ENCODE peak calls at places on chromosomes 7 and 10, in eight cellular contexts. H is Caco-2; J is epithelial cell of esophagus; B is adrenal gland; S is H1; M is IMR-90; T is CD4-positive, CD25-positive, alpha-beta regulatory T cell; C is MG63. Q is an unnamed sample.

GRCh38 chr10:5413012-5413938 is 918 bp downstream of the NET1 start:
- DNase-seq in S (no peak), H (peak), J (peak), C (peak), M (peak), B (no peak), T (no peak), Q (no peak)

GRCh38 chr7:22985436-22985835 is 28.5 kb downstream of the HYCC1 start:
- DNase-seq in M (no peak), B (no peak), T (no peak), C (no peak), J (no peak), H (no peak), S (no peak), Q (no peak)

GRCh38 chr10:78283069-78283682 is 249.5 kb downstream of the RPS24 start:
- DNase-seq in S (no peak), B (no peak), M (no peak), T (no peak), J (no peak), C (no peak), H (no peak), Q (peak)

GRCh38 chr7:88539977-88540376 is 219.5 kb upstream of the ZNF804B start:
- DNase-seq in T (no peak), B (no peak), J (no peak), S (no peak), H (no peak), M (no peak), C (no peak), Q (no peak)

GRCh38 chr10:103197177-103197576 is 4.1 kb upstream of the NT5C2 start:
- DNase-seq in T (no peak), C (peak), S (no peak), H (no peak), B (peak), J (peak), M (peak), Q (no peak)

GRCh38 chr10:132707776-132708171 is 78.2 kb downstream of the NKX6-2 start:
- DNase-seq in S (no peak), H (no peak), M (no peak), T (no peak), B (no peak), J (no peak), C (no peak), Q (no peak)

GRCh38 chr7:36474283-36475010 is 84.8 kb downstream of the ANLN start:
- DNase-seq in S (no peak), B (no peak), J (peak), M (peak), H (no peak), C (no peak), T (no peak), Q (no peak)

GRCh38 chr7:155377071-155377836 is 79.6 kb downstream of the INSIG1 start:
- DNase-seq in S (no peak), H (no peak), C (no peak), J (no peak), T (no peak), M (no peak), B (no peak), Q (no peak)

GRCh38 chr10:76311752-76312699 is 880.6 kb downstream of the LRMDA start:
- DNase-seq in B (peak), M (no peak), H (peak), C (peak), T (no peak), J (peak), S (no peak), Q (peak)

GRCh38 chr10:1434912-1435692 is 302.2 kb downstream of the ADARB2 start:
- DNase-seq in M (no peak), C (no peak), B (no peak), H (no peak), S (no peak), J (no peak), T (no peak), Q (no peak)

GRCh38 chr7:140704205-140704604 is 7.7 kb downstream of the NDUFB2 start:
- DNase-seq in M (no peak), S (no peak), C (no peak), B (no peak), T (no peak), H (no peak), J (no peak), Q (no peak)

GRCh38 chr10:124572751-124573150 is 111.1 kb downstream of the LHPP start:
- DNase-seq in S (no peak), T (no peak), M (no peak), B (no peak), C (no peak), J (no peak), H (no peak), Q (no peak)

GRCh38 chr7:25859412-25859704 is 292.6 kb upstream of the NFE2L3 start:
- DNase-seq in T (no peak), C (no peak), H (no peak), S (no peak), M (no peak), B (no peak), J (no peak), Q (no peak)

GRCh38 chr7:137574836-137575235 is 231.3 kb upstream of the PTN start:
- DNase-seq in M (peak), J (peak), H (no peak), T (no peak), S (no peak), B (no peak), C (no peak), Q (no peak)

GRCh38 chr10:101032637-101033201 is 1.7 kb downstream of the SFXN3 start:
- DNase-seq in J (peak), H (no peak), S (no peak), B (peak), M (peak), C (peak), T (no peak), Q (no peak)

GRCh38 chr7:23539494-23539907 is 7.7 kb upstream of the TRA2A start:
- DNase-seq in S (no peak), M (no peak), C (no peak), J (no peak), B (no peak), H (no peak), T (peak), Q (no peak)

GRCh38 chr7:12647364-12648219 is 39.8 kb upstream of the ARL4A start:
- DNase-seq in C (peak), T (no peak), J (peak), B (peak), S (no peak), M (peak), H (peak), Q (no peak)

GRCh38 chr7:17166824-17167379 is 131.6 kb upstream of the AHR start:
- DNase-seq in J (no peak), T (no peak), S (no peak), C (no peak), H (no peak), M (no peak), B (no peak), Q (no peak)

GRCh38 chr10:27223964-27224363 is 16.6 kb downstream of the ACBD5 start:
- DNase-seq in B (peak), H (peak), T (peak), S (no peak), C (peak), M (peak), J (peak), Q (no peak)

GRCh38 chr7:131148258-131148657 is 179.4 kb upstream of the MKLN1 start:
- DNase-seq in S (no peak), J (no peak), H (no peak), B (no peak), C (no peak), T (no peak), M (no peak), Q (no peak)

GRCh38 chr10:114616516-114616915 is 41.6 kb downstream of the ABLIM1 start:
- DNase-seq in S (no peak), J (no peak), H (no peak), M (peak), T (no peak), B (no peak), C (no peak), Q (no peak)

GRCh38 chr10:45429790-45430189 is 55.8 kb downstream of the ALOX5 start:
- DNase-seq in S (no peak), T (no peak), B (no peak), M (no peak), J (no peak), C (no peak), H (no peak), Q (no peak)

GRCh38 chr10:103765168-103765567 is 90.2 kb downstream of the SH3PXD2A start:
- DNase-seq in B (no peak), C (no peak), M (peak), H (no peak), T (no peak), S (no peak), J (peak), Q (no peak)

GRCh38 chr7:12434012-12434642 is 30.5 kb upstream of the VWDE start:
- DNase-seq in C (no peak), B (no peak), J (no peak), S (no peak), M (no peak), T (no peak), H (no peak), Q (no peak)

GRCh38 chr10:69360485-69361302 is 56.0 kb downstream of the TACR2 start:
- DNase-seq in H (peak), S (no peak), B (peak), J (peak), M (peak), C (peak), T (no peak), Q (no peak)

GRCh38 chr7:88401009-88401623 is 94.4 kb upstream of the STEAP4 start:
- DNase-seq in T (no peak), M (no peak), H (no peak), B (no peak), C (no peak), S (no peak), J (peak), Q (no peak)

GRCh38 chr10:113454341-113455061 is 98.4 kb upstream of the HABP2 start:
- DNase-seq in C (peak), B (peak), M (peak), S (peak), J (peak), T (no peak), H (peak), Q (peak)

GRCh38 chr7:51246258-51247245 is 70.1 kb downstream of the COBL start:
- DNase-seq in C (peak), T (no peak), B (peak), J (no peak), M (no peak), S (no peak), H (no peak), Q (no peak)

GRCh38 chr10:5775705-5776104 is 37.5 kb downstream of the GDI2 start:
- DNase-seq in H (no peak), M (no peak), B (no peak), S (no peak), T (peak), C (no peak), J (no peak), Q (no peak)

DNA sequence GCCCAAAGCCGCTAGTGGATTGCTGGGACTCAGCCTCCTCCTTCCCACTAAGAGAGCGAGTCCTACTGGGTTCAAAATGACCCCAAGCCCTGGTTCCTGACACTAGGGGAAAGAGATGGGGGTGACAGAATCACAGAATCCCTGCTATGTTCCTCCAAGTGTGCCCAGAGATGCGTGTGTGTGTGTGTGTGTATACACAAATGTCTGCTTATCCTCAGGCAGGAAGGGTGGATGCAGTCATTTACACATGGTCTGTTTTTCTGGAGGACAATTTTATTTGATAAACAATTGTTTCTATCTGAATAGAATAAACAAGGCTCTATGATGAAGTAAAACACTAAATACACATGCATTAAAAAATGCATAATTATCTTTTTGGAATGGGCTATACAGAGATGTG is 1.2 kb upstream of the PLAU start:
- DNase-seq in T (no peak), J (peak), M (no peak), H (no peak), C (no peak), S (no peak), B (no peak), Q (no peak)
- H3K4me3 ChIP-seq in T (no peak), J (no peak), M (no peak), H (no peak), C (no peak), S (no peak), B (no peak), Q (no peak)

GRCh38 chr7:139482662-139483466 is 609 bp downstream of the KLRG2 start:
- DNase-seq in T (no peak), B (no peak), J (peak), M (no peak), H (no peak), S (no peak), C (peak), Q (no peak)
- H3K4me3 ChIP-seq in T (no peak), B (no peak), J (peak), M (no peak), H (peak), S (peak), C (no peak), Q (peak)

GRCh38 chr7:69735582-69735981 is 137.3 kb downstream of the AUTS2 start:
- DNase-seq in M (no peak), T (no peak), H (no peak), C (no peak), J (no peak), S (no peak), B (no peak), Q (no peak)

GRCh38 chr7:69739906-69740545 is 141.8 kb downstream of the AUTS2 start:
- DNase-seq in B (peak), J (no peak), H (no peak), C (no peak), S (no peak), M (no peak), T (no peak), Q (no peak)

GRCh38 chr7:69736411-69736810 is 138.1 kb downstream of the AUTS2 start:
- DNase-seq in H (no peak), C (no peak), J (no peak), S (no peak), T (no peak), B (no peak), M (no peak), Q (no peak)

GRCh38 chr7:69739182-69739581 is 140.9 kb downstream of the AUTS2 start:
- DNase-seq in S (no peak), M (no peak), T (no peak), J (peak), H (no peak), C (no peak), B (no peak), Q (no peak)

GRCh38 chr7:69738396-69738889 is 140.2 kb downstream of the AUTS2 start:
- DNase-seq in J (no peak), S (no peak), B (no peak), C (no peak), T (no peak), H (no peak), M (no peak), Q (peak)
- H3K4me3 ChIP-seq in J (no peak), S (no peak), B (no peak), C (no peak), T (no peak), H (no peak), M (no peak), Q (no peak)

DNA sequence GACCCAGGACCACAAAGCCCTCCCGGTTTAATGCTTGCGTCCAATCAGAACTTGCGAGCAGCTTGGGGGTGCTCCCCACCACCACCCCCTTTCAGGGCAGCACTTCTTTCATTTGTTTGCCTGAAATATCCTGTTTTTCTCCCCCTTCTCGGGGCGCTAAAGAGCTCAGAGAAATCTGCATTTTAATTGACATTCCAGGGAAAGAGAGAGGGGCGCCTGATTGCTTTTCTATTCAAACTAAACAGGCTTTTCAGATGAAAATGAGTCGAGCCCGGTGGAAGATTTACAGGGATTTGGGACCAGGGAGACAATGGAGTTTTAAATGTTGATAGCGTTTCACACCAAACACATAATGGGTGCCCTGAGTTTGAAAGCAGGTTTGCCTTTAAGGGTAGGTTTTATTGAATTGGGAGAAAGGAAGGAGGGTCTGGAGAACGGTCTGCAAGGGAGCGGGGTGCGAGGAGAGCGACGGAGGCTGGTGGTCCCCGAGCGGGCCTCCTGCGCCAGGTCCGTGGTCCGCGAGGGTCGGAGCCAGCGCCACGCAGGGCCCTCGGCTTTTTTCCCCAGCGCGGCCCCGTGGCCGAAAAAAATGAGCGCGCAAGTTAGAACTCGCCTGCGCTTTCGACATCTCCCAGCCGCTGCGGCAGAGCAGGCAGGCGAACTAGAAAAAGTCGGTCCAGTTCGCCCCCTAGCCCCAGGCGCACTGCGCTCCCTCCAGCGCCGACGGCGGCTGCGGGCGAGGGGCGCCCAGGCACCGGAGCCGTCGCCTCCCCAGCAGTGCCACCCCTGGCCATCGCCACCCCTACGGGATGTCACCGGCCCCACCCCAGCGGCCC is 1.4 kb downstream of the FGFR2 start:
- DNase-seq in H (peak), J (peak), M (no peak), T (no peak), B (peak), S (peak), C (peak), Q (peak)
- H3K4me3 ChIP-seq in H (peak), J (peak), M (no peak), T (no peak), B (no peak), S (peak), C (peak), Q (peak)

GRCh38 chr7:38630720-38631673 is at the start of gene AMPH:
- DNase-seq in T (no peak), H (no peak), M (peak), B (peak), J (peak), S (peak), C (peak), Q (peak)
- H3K4me3 ChIP-seq in T (no peak), H (no peak), M (peak), B (no peak), J (no peak), S (peak), C (peak), Q (peak)

GRCh38 chr10:33211123-33211878 is 123.2 kb downstream of the NRP1 start:
- DNase-seq in M (peak), H (no peak), C (peak), B (no peak), S (no peak), T (no peak), J (peak), Q (no peak)
- H3K4me3 ChIP-seq in M (no peak), H (no peak), C (no peak), B (no peak), S (no peak), T (no peak), J (no peak), Q (no peak)

GRCh38 chr10:32961343-32961891 is 3.4 kb upstream of the ITGB1 start:
- DNase-seq in B (no peak), H (no peak), T (no peak), M (no peak), S (no peak), C (no peak), J (no peak), Q (no peak)
- H3K4me3 ChIP-seq in B (no peak), H (no peak), T (no peak), M (peak), S (no peak), C (no peak), J (no peak), Q (no peak)

Q was measured in NT2/D1.